ENCODE peak calls at places on chromosomes 4 and X, in eight cellular contexts. K is nucleus accumbens, I is GM20000, Y is NCI-H1436, C is frontal cortex, B is A549, T is fibroblast of villous mesenchyme, L is lung. R is an unnamed sample.

GRCh38 chrX:42149786-42150185 is 226.4 kb upstream of the CASK start:
- DNase-seq in K (no peak), I (no peak), Y (no peak), C (no peak), B (no peak), T (peak), L (no peak), R (no peak)

GRCh38 chr4:116092961-116093360 is 979.5 kb upstream of the NDST4 start:
- DNase-seq in K (no peak), I (no peak), Y (no peak), C (no peak), B (no peak), T (no peak), L (no peak), R (no peak)

GRCh38 chr4:80103615-80104014 is 30.6 kb upstream of the ANTXR2 start:
- DNase-seq in K (no peak), I (no peak), Y (no peak), C (no peak), B (no peak), T (peak), L (no peak), R (no peak)

GRCh38 chr4:15938182-15938581 is 358 bp downstream of the FGFBP1 start:
- DNase-seq in K (no peak), I (no peak), Y (no peak), C (no peak), B (peak), T (no peak), L (peak), R (no peak)

GRCh38 chr4:72858328-72858727 is 211.2 kb downstream of the COX18 start:
- DNase-seq in K (no peak), I (no peak), Y (no peak), C (no peak), B (no peak), T (peak), L (no peak), R (peak)

GRCh38 chr4:169085015-169085414 is 75.0 kb upstream of the CBR4 start:
- DNase-seq in K (no peak), I (no peak), Y (no peak), C (no peak), B (no peak), T (no peak), L (no peak), R (no peak)

GRCh38 chrX:152915541-152916241 is 17.8 kb downstream of the ZNF185 start:
- DNase-seq in K (peak), I (peak), Y (no peak), C (peak), B (peak), T (peak), L (no peak), R (peak)

GRCh38 chr4:89904524-89904923 is 9.9 kb downstream of the MMRN1 start:
- DNase-seq in K (no peak), I (no peak), Y (peak), C (no peak), B (no peak), T (no peak), L (no peak), R (no peak)

GRCh38 chr4:26321326-26322276 is 787 bp downstream of the RBPJ start:
- DNase-seq in K (peak), I (peak), Y (no peak), C (no peak), B (peak), T (peak), L (peak), R (no peak)

GRCh38 chr4:162782778-162783507 is 383.7 kb downstream of the NAF1 start:
- DNase-seq in K (peak), I (no peak), Y (no peak), C (no peak), B (no peak), T (no peak), L (no peak), R (no peak)

GRCh38 chr4:1503583-1504471 is 97.6 kb upstream of the NKX1-1 start:
- DNase-seq in K (no peak), I (no peak), Y (no peak), C (no peak), B (no peak), T (no peak), L (no peak), R (no peak)

GRCh38 chr4:120847019-120847582 is 75.4 kb downstream of the PRDM5 start:
- DNase-seq in K (no peak), I (no peak), Y (no peak), C (no peak), B (no peak), T (no peak), L (no peak), R (no peak)

GRCh38 chrX:368811-369562 is 17.7 kb downstream of the PPP2R3B start:
- DNase-seq in K (no peak), I (no peak), Y (no peak), C (no peak), B (peak), T (peak), L (no peak), R (peak)

GRCh38 chr4:174365018-174365587 is 81.4 kb downstream of the CEP44 start:
- DNase-seq in K (no peak), I (peak), Y (no peak), C (peak), B (no peak), T (peak), L (no peak), R (peak)

GRCh38 chr4:69532886-69533506 is 37.3 kb upstream of the UGT2B4 start:
- DNase-seq in K (no peak), I (no peak), Y (no peak), C (no peak), B (no peak), T (no peak), L (no peak), R (no peak)

GRCh38 chrX:12814434-12814833 is 23.2 kb downstream of the PRPS2 start:
- DNase-seq in K (peak), I (peak), Y (no peak), C (peak), B (peak), T (peak), L (peak), R (peak)

GRCh38 chr4:3283916-3284315 is 8.9 kb upstream of the RGS12 start:
- DNase-seq in K (no peak), I (no peak), Y (no peak), C (no peak), B (no peak), T (no peak), L (no peak), R (no peak)

GRCh38 chr4:102809190-102809589 is 18.2 kb downstream of the UBE2D3 start:
- DNase-seq in K (no peak), I (no peak), Y (no peak), C (no peak), B (no peak), T (no peak), L (no peak), R (no peak)

GRCh38 chr4:153542835-153543234 is 76.7 kb downstream of the TMEM131L start:
- DNase-seq in K (no peak), I (no peak), Y (no peak), C (no peak), B (no peak), T (no peak), L (no peak), R (no peak)

GRCh38 chr4:175453456-175453855 is 358.6 kb downstream of the GPM6A start:
- DNase-seq in K (no peak), I (no peak), Y (no peak), C (no peak), B (no peak), T (peak), L (no peak), R (no peak)

GRCh38 chr4:149279790-149280189 is 535.9 kb downstream of the IQCM start:
- DNase-seq in K (no peak), I (no peak), Y (no peak), C (no peak), B (no peak), T (no peak), L (no peak), R (no peak)

GRCh38 chr4:2583517-2583916 is 47.1 kb downstream of the FAM193A start:
- DNase-seq in K (no peak), I (no peak), Y (no peak), C (no peak), B (no peak), T (peak), L (peak), R (no peak)

GRCh38 chr4:104878936-104879335 is 267.7 kb upstream of the TET2 start:
- DNase-seq in K (no peak), I (no peak), Y (no peak), C (no peak), B (no peak), T (no peak), L (no peak), R (no peak)

GRCh38 chr4:7043521-7044414 is 596 bp downstream of the TADA2B start:
- DNase-seq in K (peak), I (no peak), Y (no peak), C (no peak), B (peak), T (peak), L (peak), R (no peak)

GRCh38 chr4:83658806-83659205 is 122.9 kb downstream of the GPAT3 start:
- DNase-seq in K (no peak), I (no peak), Y (no peak), C (no peak), B (no peak), T (peak), L (no peak), R (no peak)

GRCh38 chr4:162497564-162498167 is 333.9 kb upstream of the FSTL5 start:
- DNase-seq in K (peak), I (peak), Y (peak), C (peak), B (peak), T (peak), L (no peak), R (peak)

GRCh38 chr4:40840985-40841571 is 91.3 kb downstream of the NSUN7 start:
- DNase-seq in K (peak), I (peak), Y (peak), C (peak), B (peak), T (peak), L (peak), R (peak)

GRCh38 chr4:53714377-53715140 is 123.3 kb upstream of the LNX1 start:
- DNase-seq in K (no peak), I (no peak), Y (no peak), C (no peak), B (no peak), T (peak), L (no peak), R (no peak)

GRCh38 chr4:94583938-94584641 is 132.3 kb downstream of the PDLIM5 start:
- DNase-seq in K (no peak), I (no peak), Y (no peak), C (no peak), B (no peak), T (no peak), L (no peak), R (no peak)

GRCh38 chr4:112038861-112039260 is 106.4 kb upstream of the FAM241A start:
- DNase-seq in K (no peak), I (no peak), Y (no peak), C (no peak), B (no peak), T (no peak), L (no peak), R (no peak)

GRCh38 chr4:176760468-176760867 is 32.3 kb downstream of the VEGFC start:
- DNase-seq in K (no peak), I (no peak), Y (no peak), C (no peak), B (no peak), T (no peak), L (no peak), R (no peak)

GRCh38 chr4:81353861-81354260 is 117.8 kb downstream of the RASGEF1B start:
- DNase-seq in K (no peak), I (no peak), Y (no peak), C (no peak), B (no peak), T (no peak), L (no peak), R (no peak)

GRCh38 chr4:8771666-8772065 is 100.0 kb downstream of the HMX1 start:
- DNase-seq in K (no peak), I (no peak), Y (no peak), C (no peak), B (no peak), T (no peak), L (no peak), R (no peak)

GRCh38 chr4:127580300-127580699 is 52.5 kb upstream of the INTU start:
- DNase-seq in K (no peak), I (no peak), Y (no peak), C (no peak), B (no peak), T (no peak), L (no peak), R (no peak)

GRCh38 chr4:139555705-139556070 is 331 bp downstream of the SETD7 start:
- DNase-seq in K (peak), I (no peak), Y (no peak), C (peak), B (no peak), T (peak), L (peak), R (peak)

GRCh38 chr4:243407-243806 is 61.9 kb downstream of the ZNF732 start:
- DNase-seq in K (no peak), I (no peak), Y (no peak), C (no peak), B (no peak), T (no peak), L (no peak), R (no peak)

GRCh38 chrX:140918398-140919043 is 83.9 kb upstream of the SPANXB1 start:
- DNase-seq in K (peak), I (peak), Y (peak), C (peak), B (peak), T (peak), L (peak), R (peak)

GRCh38 chr4:147975902-147976301 is 244.0 kb downstream of the ARHGAP10 start:
- DNase-seq in K (no peak), I (no peak), Y (no peak), C (no peak), B (no peak), T (peak), L (no peak), R (no peak)

GRCh38 chr4:103306870-103307345 is 108.8 kb upstream of the CENPE start:
- DNase-seq in K (peak), I (no peak), Y (no peak), C (no peak), B (no peak), T (no peak), L (no peak), R (no peak)

GRCh38 chr4:57291911-57292310 is 181.7 kb upstream of the IGFBP7 start:
- DNase-seq in K (peak), I (no peak), Y (no peak), C (no peak), B (no peak), T (no peak), L (no peak), R (no peak)